ENCODE peak calls at places on chromosome 7, in nine cellular contexts. T, U, A, X, S, K, H, C and E are unnamed samples.

GRCh38 chr7:13032524-13032923 is 345.1 kb downstream of the ARL4A start:
- DNase-seq in H (no peak), A (no peak), C (no peak), X (no peak), U (no peak), T (no peak), K (no peak), S (no peak), E (no peak)

GRCh38 chr7:127057918-127058317 is 194.8 kb downstream of the GRM8 start:
- DNase-seq in S (no peak), U (no peak), H (no peak), C (no peak), T (no peak), K (no peak), X (no peak), A (no peak), E (no peak)

GRCh38 chr7:158842486-158842885 is 13.2 kb upstream of the ESYT2 start:
- DNase-seq in X (no peak), A (no peak), U (no peak), C (no peak), K (no peak), S (no peak), H (no peak), T (no peak), E (no peak)

GRCh38 chr7:93119191-93119905 is 1.6 kb upstream of the SAMD9 start:
- DNase-seq in A (peak; percentile 34), T (no peak), S (peak; percentile 46), U (no peak), H (peak; percentile 22), K (no peak), X (no peak), C (no peak), E (no peak)

GRCh38 chr7:87369216-87369615 is 23.8 kb downstream of the CROT start:
- DNase-seq in C (no peak), U (no peak), X (no peak), H (no peak), S (no peak), A (no peak), K (no peak), T (no peak), E (peak; percentile 17)

GRCh38 chr7:155804897-155805825 is 7.1 kb downstream of the SHH start:
- DNase-seq in X (peak; percentile 20), S (peak; percentile 81), U (no peak), T (no peak), H (no peak), A (peak; percentile 87), K (peak; percentile 94), C (no peak), E (peak; percentile 30)

GRCh38 chr7:7228967-7229366 is 46.6 kb downstream of the C1GALT1 start:
- DNase-seq in K (no peak), S (no peak), U (no peak), C (no peak), X (peak; percentile 97), T (no peak), H (no peak), A (no peak), E (no peak)

GRCh38 chr7:65325793-65326432 is 47.7 kb upstream of the ZNF92 start:
- DNase-seq in C (no peak), T (no peak), S (peak; percentile 3), H (no peak), K (no peak), U (no peak), X (no peak), A (no peak), E (no peak)

GRCh38 chr7:149253665-149254064 is 8.3 kb upstream of the ZNF783 start:
- DNase-seq in H (no peak), X (no peak), T (no peak), A (no peak), C (no peak), K (no peak), U (no peak), S (no peak), E (no peak)

GRCh38 chr7:151429555-151430331 is 10.2 kb downstream of the CRYGN start:
- DNase-seq in X (no peak), U (no peak), A (no peak), H (no peak), T (no peak), C (no peak), S (no peak), K (no peak), E (peak; percentile 61)

GRCh38 chr7:154699421-154699820 is 303.5 kb downstream of the PAXIP1 start:
- DNase-seq in X (no peak), A (no peak), K (no peak), S (no peak), C (no peak), T (no peak), U (no peak), H (no peak), E (no peak)

GRCh38 chr7:41333506-41333905 is 369.4 kb downstream of the INHBA start:
- DNase-seq in A (peak; percentile 70), S (peak; percentile 63), C (no peak), K (no peak), U (no peak), H (peak; percentile 84), X (no peak), T (no peak), E (no peak)

GRCh38 chr7:108157606-108158330 is 27.6 kb upstream of the LAMB4 start:
- DNase-seq in T (no peak), K (no peak), S (no peak), X (no peak), A (no peak), U (no peak), H (no peak), C (no peak), E (no peak)

GRCh38 chr7:100694196-100694745 is at the start of gene GIGYF1:
- DNase-seq in C (peak; percentile 92), X (peak; percentile 47), K (peak; percentile 72), U (peak; percentile 87), H (no peak), T (peak; percentile 89), S (peak; percentile 83), A (peak; percentile 82), E (peak; percentile 71)

GRCh38 chr7:45118830-45119452 is 7.4 kb upstream of the TBRG4 start:
- DNase-seq in U (no peak), S (no peak), X (no peak), H (no peak), T (no peak), K (no peak), A (no peak), C (no peak), E (no peak)

GRCh38 chr7:102119213-102119651 is 167.4 kb upstream of the SH2B2 start:
- DNase-seq in K (no peak), U (no peak), H (no peak), X (peak; percentile 98), S (no peak), T (no peak), A (peak; percentile 19), C (no peak), E (no peak)

GRCh38 chr7:151715661-151716338 is 161.1 kb downstream of the PRKAG2 start:
- DNase-seq in A (no peak), U (no peak), T (peak; percentile 38), H (no peak), C (no peak), K (no peak), X (no peak), S (no peak), E (no peak)

GRCh38 chr7:106957766-106958165 is 86.7 kb upstream of the PRKAR2B start:
- DNase-seq in S (peak; percentile 24), H (no peak), X (peak; percentile 48), K (no peak), U (no peak), A (peak; percentile 13), C (no peak), T (no peak), E (no peak)

GRCh38 chr7:117791877-117792780 is 81.1 kb downstream of the CTTNBP2 start:
- DNase-seq in H (no peak), T (peak; percentile 50), X (peak; percentile 85), K (no peak), S (no peak), A (no peak), U (no peak), C (no peak), E (no peak)

GRCh38 chr7:18708204-18708603 is 212.7 kb downstream of the HDAC9 start:
- DNase-seq in X (no peak), A (no peak), T (no peak), U (no peak), S (no peak), C (no peak), H (no peak), K (no peak), E (no peak)

GRCh38 chr7:445563-446288 is 73.9 kb downstream of the PDGFA start:
- DNase-seq in S (no peak), K (no peak), U (no peak), C (no peak), T (peak; percentile 30), A (no peak), H (no peak), X (no peak), E (no peak)

GRCh38 chr7:50146692-50147091 is 53.6 kb upstream of the ZPBP start:
- DNase-seq in C (no peak), X (no peak), T (no peak), A (no peak), S (no peak), H (no peak), K (no peak), U (no peak), E (no peak)

GRCh38 chr7:22587322-22587721 is 87.3 kb upstream of the STEAP1B start:
- DNase-seq in K (no peak), H (no peak), T (no peak), U (no peak), A (no peak), S (no peak), C (no peak), X (no peak), E (no peak)

GRCh38 chr7:106143711-106144347 is 31.7 kb upstream of the SYPL1 start:
- DNase-seq in T (no peak), S (no peak), X (no peak), C (no peak), H (no peak), K (no peak), A (no peak), U (no peak), E (peak; percentile 30)

GRCh38 chr7:71752171-71752935 is 620.4 kb downstream of the GALNT17 start:
- DNase-seq in C (peak; percentile 93), T (peak; percentile 63), U (no peak), X (no peak), K (peak; percentile 80), A (peak; percentile 3), S (peak; percentile 29), H (no peak), E (no peak)

GRCh38 chr7:36390199-36391090 is 783 bp downstream of the ANLN start:
- DNase-seq in T (peak; percentile 72), K (peak; percentile 84), H (no peak), X (no peak), S (peak; percentile 93), A (peak; percentile 95), C (peak; percentile 81), U (peak; percentile 73), E (no peak)

GRCh38 chr7:64098-64521 is 128.3 kb upstream of the FAM20C start:
- DNase-seq in U (peak; percentile 70), T (peak; percentile 72), H (no peak), A (peak; percentile 88), C (peak; percentile 68), S (peak; percentile 92), X (peak; percentile 80), K (peak; percentile 44), E (no peak)

GRCh38 chr7:71716741-71717140 is 584.8 kb downstream of the GALNT17 start:
- DNase-seq in H (no peak), T (no peak), C (no peak), X (no peak), K (no peak), S (no peak), U (no peak), A (no peak), E (no peak)

GRCh38 chr7:82343-83155 is 109.8 kb upstream of the FAM20C start:
- DNase-seq in A (no peak), C (no peak), K (no peak), H (no peak), T (peak; percentile 19), S (no peak), X (no peak), U (no peak), E (no peak)

GRCh38 chr7:39386718-39387117 is 179.5 kb upstream of the YAE1 start:
- DNase-seq in X (no peak), T (no peak), S (no peak), C (no peak), U (no peak), K (no peak), A (no peak), H (no peak), E (no peak)

GRCh38 chr7:133748443-133749407 is 378.4 kb upstream of the LRGUK start:
- DNase-seq in H (no peak), U (no peak), A (no peak), X (no peak), C (no peak), K (no peak), S (no peak), T (no peak), E (no peak)